ENCODE peak calls at places on chromosome 14, in four cellular contexts. U, K, N and M are unnamed samples.

GRCh38 chr14:28599605-28600004 is 167.0 kb upstream of the FOXG1 start:
- DNase-seq in U (no peak), K (no peak), N (no peak), M (no peak)

GRCh38 chr14:65000868-65001600 is 14.3 kb downstream of the FNTB start:
- DNase-seq in U (no peak), K (no peak), N (no peak), M (no peak)

GRCh38 chr14:55731881-55732498 is 152.0 kb downstream of the KTN1 start:
- DNase-seq in U (peak; percentile 72), K (no peak), N (peak; percentile 49), M (peak; percentile 64)

GRCh38 chr14:65027127-65027799 is 40.6 kb downstream of the FNTB start:
- DNase-seq in U (no peak), K (no peak), N (no peak), M (no peak)

GRCh38 chr14:71212093-71212492 is 304.8 kb downstream of the PCNX1 start:
- DNase-seq in U (no peak), K (no peak), N (no peak), M (no peak)

GRCh38 chr14:105865904-105866840 is 339.8 kb downstream of the TMEM121 start:
- DNase-seq in U (no peak), K (peak; percentile 16), N (no peak), M (no peak)

GRCh38 chr14:89564291-89564957 is 147.4 kb upstream of the FOXN3 start:
- DNase-seq in U (no peak), K (no peak), N (no peak), M (no peak)

GRCh38 chr14:105486974-105487448 is 325 bp downstream of the CRIP1 start:
- DNase-seq in U (peak; percentile 56), K (peak; percentile 85), N (no peak), M (no peak)

GRCh38 chr14:23577004-23577681 is 1.4 kb downstream of the JPH4 start:
- DNase-seq in U (no peak), K (no peak), N (no peak), M (no peak)

GRCh38 chr14:32246751-32247150 is 43.7 kb upstream of the RNU6-8 start:
- DNase-seq in U (no peak), K (no peak), N (no peak), M (no peak)

GRCh38 chr14:32249780-32250179 is 46.7 kb upstream of the RNU6-8 start:
- DNase-seq in U (no peak), K (no peak), N (no peak), M (no peak)

GRCh38 chr14:32244404-32244803 is 41.3 kb upstream of the RNU6-8 start:
- DNase-seq in U (no peak), K (no peak), N (no peak), M (no peak)
- TF ChIP-seq CTCF in U (no peak), K (no peak), N (no peak), M (peak; percentile 4)

GRCh38 chr14:24607635-24608492 is 1.6 kb downstream of the GZMH start:
- DNase-seq in U (no peak), K (no peak), N (no peak), M (no peak)

GRCh38 chr14:24609667-24610344 is at the start of gene GZMH:
- DNase-seq in U (peak; percentile 65), K (no peak), N (no peak), M (no peak)

GRCh38 chr14:24607081-24607480 is 2.4 kb downstream of the GZMH start:
- DNase-seq in U (peak; percentile 28), K (no peak), N (no peak), M (no peak)

DNA sequence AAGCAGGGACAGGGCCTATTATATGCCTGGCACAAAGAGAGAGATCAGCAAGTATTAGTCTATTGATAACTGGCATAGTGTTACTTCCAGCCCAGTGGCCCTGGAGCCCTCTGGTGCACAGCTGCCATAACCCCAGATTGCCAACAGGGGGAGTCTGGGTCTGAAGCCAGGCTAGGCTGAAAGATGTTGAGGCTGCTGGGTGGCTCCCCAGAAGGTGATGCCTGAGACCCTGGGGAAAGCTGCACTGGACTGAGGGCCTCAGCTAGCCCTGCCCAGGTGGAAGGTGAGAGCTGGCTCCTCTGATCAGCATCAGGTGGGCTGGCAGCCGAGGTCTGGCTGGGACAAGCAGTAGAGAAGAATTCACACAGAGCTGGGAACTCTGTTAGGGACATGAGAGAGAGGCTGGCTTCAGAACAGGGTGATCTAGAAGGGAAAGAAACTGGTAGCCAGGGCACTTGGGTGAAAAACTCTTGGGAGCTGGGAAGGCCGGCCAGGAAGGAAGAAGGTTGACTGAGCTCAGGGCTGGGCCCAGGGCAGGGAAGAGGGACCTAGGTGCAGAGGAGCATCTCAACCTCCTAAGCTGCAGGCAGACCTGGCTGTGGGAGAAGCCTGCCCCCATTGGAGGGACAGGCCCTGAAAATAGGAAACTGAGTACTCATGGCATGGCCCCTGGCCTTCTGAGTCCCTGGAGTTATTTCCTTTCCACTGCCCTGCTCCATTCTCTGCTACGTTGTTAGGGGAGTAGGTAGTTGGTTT is 3.9 kb downstream of the GZMH start:
- DNase-seq in U (peak; percentile 86), K (peak; percentile 63), N (peak; percentile 43), M (peak; percentile 57)
- TF ChIP-seq CTCF in U (peak; percentile 98), K (peak; percentile 80), N (peak; percentile 55), M (peak; percentile 85)

GRCh38 chr14:101729382-101729781 is 32.1 kb upstream of the PPP2R5C start:
- DNase-seq in U (no peak), K (no peak), N (no peak), M (no peak)
- TF ChIP-seq CTCF in U (no peak), K (no peak), N (no peak), M (no peak)

DNA sequence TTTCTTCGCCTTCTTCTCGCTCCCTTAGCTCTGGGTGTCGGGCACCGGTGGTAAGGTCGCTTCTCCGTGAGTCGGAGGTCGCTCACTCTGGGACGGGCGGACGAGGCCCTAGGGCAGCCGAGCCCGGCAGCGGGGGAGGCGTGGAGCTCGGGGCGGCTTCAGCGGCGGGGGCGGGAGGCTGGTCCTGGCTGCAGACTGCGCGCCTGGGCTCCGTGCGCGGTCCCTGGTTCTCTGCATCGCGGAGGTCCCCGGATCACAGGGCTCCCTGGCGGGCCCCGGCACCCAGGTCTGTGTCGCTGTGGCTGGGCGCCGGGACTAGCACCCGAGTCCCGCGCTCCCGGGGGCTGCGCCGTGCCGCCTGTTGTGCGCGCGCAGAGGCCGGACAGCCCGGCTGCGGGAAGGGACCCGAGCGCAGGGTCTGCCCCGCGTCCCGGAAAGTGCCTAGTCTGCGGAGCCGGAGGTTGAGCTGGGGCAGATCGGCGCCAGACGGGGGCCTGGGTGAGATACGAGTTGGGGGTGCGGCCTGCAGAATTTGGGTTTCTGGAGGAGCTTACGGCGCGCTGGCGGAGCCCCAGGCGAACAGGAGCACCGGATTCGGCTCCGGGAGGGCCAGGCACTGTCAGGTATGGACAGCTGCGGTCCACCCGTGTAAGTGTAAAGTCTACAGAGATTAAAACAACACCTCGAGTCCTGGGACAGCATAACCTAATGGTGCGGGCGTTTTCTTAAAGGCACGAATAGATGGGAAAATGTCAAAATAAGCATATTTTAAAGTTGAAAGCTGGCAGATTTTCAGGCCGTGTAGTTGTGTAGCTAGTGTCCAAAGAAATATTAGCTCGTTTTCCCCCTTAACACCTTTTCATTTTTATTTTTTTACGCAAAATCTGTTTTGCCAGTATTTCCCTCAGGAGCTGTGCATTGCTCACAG is 722 bp downstream of the FRMD6 start:
- DNase-seq in U (peak; percentile 58), K (no peak), N (peak; percentile 42), M (no peak)
- TF ChIP-seq CTCF in U (peak; percentile 13), K (no peak), N (peak; percentile 11), M (no peak)

GRCh38 chr14:46651526-46652144 is at the start of gene RPL10L:
- DNase-seq in U (peak; percentile 4), K (no peak), N (no peak), M (no peak)
- TF ChIP-seq CTCF in U (no peak), K (no peak), N (no peak), M (peak; percentile 20)

GRCh38 chr14:21093769-21094681 is 4.4 kb downstream of the ZNF219 start:
- DNase-seq in U (no peak), K (no peak), N (no peak), M (no peak)
- TF ChIP-seq CTCF in U (no peak), K (no peak), N (no peak), M (no peak)

GRCh38 chr14:74478996-74479635 is 14.0 kb downstream of the NPC2 start:
- DNase-seq in U (no peak), K (no peak), N (no peak), M (no peak)
- TF ChIP-seq CTCF in U (peak; percentile 16), K (no peak), N (no peak), M (peak; percentile 43)

GRCh38 chr14:25032092-25032784 is 17.7 kb downstream of the STXBP6 start:
- DNase-seq in U (peak; percentile 12), K (no peak), N (no peak), M (peak; percentile 5)
- TF ChIP-seq CTCF in U (no peak), K (no peak), N (no peak), M (peak; percentile 37)